ENCODE peak calls at places on chromosome 1, in eight cellular contexts. W, J, D, H, V, S, X and B are unnamed samples.

GRCh38 chr1:37593726-37594125 is 2.0 kb downstream of the GNL2 start:
- DNase-seq in D (no peak), S (no peak), V (no peak), X (no peak), W (no peak), J (no peak), H (no peak), B (no peak)

GRCh38 chr1:92425617-92426016 is 61.1 kb downstream of the GFI1 start:
- DNase-seq in D (no peak), W (no peak), S (no peak), H (no peak), J (no peak), X (no peak), V (no peak), B (no peak)

GRCh38 chr1:3771108-3772026 is 1.2 kb upstream of the SMIM1 start:
- DNase-seq in H (peak; percentile 45), J (peak; percentile 35), D (no peak), X (no peak), W (no peak), S (peak; percentile 53), V (peak; percentile 71), B (no peak)

GRCh38 chr1:159229486-159229885 is 24.8 kb downstream of the ACKR1 start:
- DNase-seq in W (no peak), J (no peak), H (no peak), D (no peak), X (no peak), V (no peak), S (no peak), B (no peak)

GRCh38 chr1:209875510-209875909 is 47.7 kb downstream of the UTP25 start:
- DNase-seq in H (peak; percentile 23), D (no peak), V (no peak), S (no peak), J (peak; percentile 50), W (no peak), X (no peak), B (no peak)

GRCh38 chr1:6358757-6359567 is 34.6 kb downstream of the ACOT7 start:
- DNase-seq in S (no peak), V (peak; percentile 60), D (peak; percentile 42), W (no peak), H (peak; percentile 33), J (peak; percentile 31), X (peak; percentile 68), B (no peak)

GRCh38 chr1:22889213-22889827 is 83.3 kb downstream of the LACTBL1 start:
- DNase-seq in H (peak; percentile 16), W (no peak), J (peak; percentile 39), D (no peak), S (no peak), X (no peak), V (peak; percentile 40), B (no peak)

GRCh38 chr1:75203415-75204277 is 69.5 kb downstream of the LHX8 start:
- DNase-seq in X (no peak), J (peak; percentile 31), V (no peak), W (no peak), H (peak; percentile 6), D (no peak), S (no peak), B (no peak)

GRCh38 chr1:90154711-90155110 is 159.8 kb downstream of the ZNF326 start:
- DNase-seq in X (no peak), V (no peak), D (no peak), S (no peak), H (no peak), W (no peak), J (no peak), B (no peak)

GRCh38 chr1:90143522-90144050 is 148.7 kb downstream of the ZNF326 start:
- DNase-seq in S (no peak), X (no peak), W (no peak), V (no peak), J (no peak), H (no peak), D (no peak), B (no peak)

GRCh38 chr1:90147093-90147492 is 152.2 kb downstream of the ZNF326 start:
- DNase-seq in D (no peak), X (no peak), W (no peak), H (no peak), V (no peak), S (no peak), J (no peak), B (no peak)

GRCh38 chr1:90144820-90145219 is 149.9 kb downstream of the ZNF326 start:
- DNase-seq in X (no peak), H (no peak), V (no peak), D (no peak), S (no peak), W (no peak), J (no peak), B (no peak)

GRCh38 chr1:90149101-90149500 is 154.2 kb downstream of the ZNF326 start:
- DNase-seq in S (no peak), V (no peak), X (no peak), D (no peak), W (no peak), J (no peak), H (no peak), B (no peak)
- H3K4me3 ChIP-seq in S (no peak overlapping the region), V (no peak overlapping the region), X (no peak overlapping the region), D (no peak overlapping the region), W (no peak overlapping the region), J (no peak overlapping the region), H (no peak overlapping the region), B (no peak overlapping the region)

GRCh38 chr1:184146202-184146601 is 94.7 kb downstream of the TSEN15 start:
- DNase-seq in V (no peak), H (no peak), W (no peak), D (no peak), S (no peak), X (no peak), J (no peak), B (no peak)

GRCh38 chr1:184145083-184145482 is 93.6 kb downstream of the TSEN15 start:
- DNase-seq in W (no peak), X (no peak), S (no peak), D (no peak), H (no peak), V (no peak), J (no peak), B (no peak)

GRCh38 chr1:184141481-184141880 is 90.0 kb downstream of the TSEN15 start:
- DNase-seq in H (no peak), S (no peak), X (no peak), D (no peak), J (no peak), V (no peak), W (no peak), B (no peak)

GRCh38 chr1:184143449-184143848 is 91.9 kb downstream of the TSEN15 start:
- DNase-seq in X (no peak), W (no peak), J (no peak), H (no peak), V (no peak), S (no peak), D (no peak), B (no peak)
- H3K27ac ChIP-seq in X (no peak overlapping the region), W (no peak overlapping the region), J (no peak overlapping the region), H (no peak overlapping the region), V (no peak overlapping the region), S (no peak overlapping the region), D (no peak overlapping the region), B (no peak overlapping the region)

GRCh38 chr1:40693425-40693824 is 1.9 kb downstream of the NFYC start:
- DNase-seq in J (no peak), D (no peak), X (no peak), H (no peak), V (no peak), S (no peak), W (no peak), B (no peak)

GRCh38 chr1:40691538-40692428 is at the start of gene NFYC:
- DNase-seq in S (peak; percentile 97), H (peak; percentile 98), W (peak; percentile 99), J (peak; percentile 98), X (peak; percentile 97), D (peak; percentile 98), V (peak; percentile 98), B (peak; percentile 96)

GRCh38 chr1:40689737-40690136 is 1.8 kb upstream of the NFYC start:
- DNase-seq in S (no peak), X (no peak), D (no peak), H (no peak), V (no peak), J (no peak), W (no peak), B (no peak)

GRCh38 chr1:40692429-40692905 is 963 bp downstream of the NFYC start:
- DNase-seq in D (no peak), H (no peak), V (no peak), S (no peak), W (no peak), J (peak; percentile 38), X (no peak), B (no peak)

DNA sequence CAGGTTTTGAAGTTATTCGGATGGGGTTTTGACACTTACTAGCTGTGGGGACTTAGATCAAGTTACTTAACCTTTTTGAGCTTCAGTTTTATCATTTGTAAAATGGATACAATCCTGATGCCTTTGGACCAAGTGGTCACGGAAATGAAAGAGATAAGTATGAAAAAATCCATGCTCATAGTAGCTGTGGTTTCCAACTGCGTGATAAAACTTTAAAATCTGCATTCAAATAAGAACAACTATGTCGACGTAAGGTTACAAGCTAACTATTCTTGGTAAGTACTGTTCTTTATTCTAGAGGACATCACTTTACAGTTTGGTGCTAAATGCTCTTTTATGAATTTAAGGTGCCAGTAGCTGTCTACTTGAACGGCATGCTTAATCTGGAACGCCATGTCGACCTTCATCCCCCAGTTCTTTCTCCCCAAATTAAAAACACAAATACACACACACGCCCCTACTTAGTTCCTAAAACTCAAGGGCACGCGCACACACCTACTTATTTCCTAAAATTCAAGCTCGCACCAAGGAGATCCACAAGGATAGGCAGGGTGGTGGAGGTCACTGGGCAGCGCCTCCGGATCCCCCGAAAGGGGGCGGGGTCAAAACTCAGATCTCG is 476 bp upstream of the NFYC start:
- DNase-seq in D (no peak), J (no peak), V (no peak), X (no peak), H (no peak), S (no peak), W (no peak), B (no peak)
- H3K4me1 ChIP-seq in D (no peaks in the 10 kb centered on the region), J (peaks cover 40% of the 10 kb centered on the region), V (peaks cover 1% of the 10 kb centered on the region), X (peaks cover 31% of the 10 kb centered on the region), H (peaks cover 32% of the 10 kb centered on the region), S (peaks cover 19% of the 10 kb centered on the region), W (peaks cover 5% of the 10 kb centered on the region), B (peaks cover 11% of the 10 kb centered on the region)

GRCh38 chr1:27669876-27670275 is 2.1 kb downstream of the IFI6 start:
- DNase-seq in H (no peak), X (no peak), D (peak; percentile 0), S (no peak), W (no peak), V (no peak), J (no peak), B (no peak)

GRCh38 chr1:27676410-27676809 is 4.4 kb upstream of the IFI6 start:
- DNase-seq in H (no peak), J (no peak), D (no peak), V (no peak), W (no peak), S (no peak), X (no peak), B (no peak)

GRCh38 chr1:27671964-27672749 is at the start of gene IFI6:
- DNase-seq in S (peak; percentile 87), W (peak; percentile 93), X (peak; percentile 90), J (peak; percentile 93), H (peak; percentile 88), V (peak; percentile 86), D (peak; percentile 84), B (peak; percentile 91)

GRCh38 chr1:27668808-27669723 is 2.9 kb downstream of the IFI6 start:
- DNase-seq in S (peak; percentile 87), W (peak; percentile 95), H (peak; percentile 86), V (peak; percentile 82), J (peak; percentile 85), D (peak; percentile 89), X (peak; percentile 88), B (peak; percentile 97)

DNA sequence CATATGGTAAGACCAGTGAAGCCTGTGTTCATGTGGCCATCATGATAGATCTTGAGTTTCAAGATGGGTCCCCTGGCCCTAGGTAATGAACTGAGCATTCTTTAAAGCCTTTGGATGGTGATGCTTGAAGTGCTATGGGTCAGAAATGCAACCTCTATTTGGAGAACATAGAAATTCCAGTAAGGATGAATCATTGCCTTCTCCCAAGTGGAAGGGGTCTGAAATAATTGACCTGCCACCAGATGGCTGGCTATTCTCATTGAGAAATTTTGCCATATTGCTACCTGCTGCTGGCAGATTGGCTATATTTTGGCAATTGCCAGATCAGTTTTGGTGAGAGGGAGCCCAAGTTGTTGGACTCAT is 739 bp upstream of the IFI6 start:
- DNase-seq in W (no peak), S (no peak), H (no peak), J (no peak), D (no peak), X (no peak), V (no peak), B (no peak)
- H3K4me3 ChIP-seq in W (no peak overlapping the region), S (peak overlapping the region; percentile 73), H (no peak overlapping the region), J (no peak overlapping the region), D (no peak overlapping the region), X (peak overlapping the region; percentile 67), V (peak overlapping the region; percentile 41), B (peak overlapping the region; percentile 69)